ENCODE peak calls at places on chromosomes 7 and 10, in six cellular contexts. T is NCI-H460, S is breast epithelium, Q is AG04449, B is AG09309, X is NCI-H774. V is an unnamed sample.
A peak's percentile ranks its signal among the peaks of the same experiment; 100 is the strongest.

GRCh38 chr10:92432596-92432995 is 141.3 kb downstream of the IDE start:
- DNase-seq in T (no peak), S (no peak), Q (no peak), B (no peak), X (no peak), V (no peak)

GRCh38 chr10:130621231-130621775 is 485.1 kb downstream of the GLRX3 start:
- DNase-seq in T (no peak), S (no peak), Q (no peak), B (no peak), X (no peak), V (no peak)

GRCh38 chr10:49734676-49735075 is 27.4 kb downstream of the OGDHL start:
- DNase-seq in T (no peak), S (peak; percentile 6), Q (no peak), B (no peak), X (no peak), V (no peak)

GRCh38 chr7:101553771-101554445 is 75.2 kb downstream of the MYL10 start:
- DNase-seq in T (no peak), S (no peak), Q (no peak), B (no peak), X (no peak), V (no peak)

GRCh38 chr10:118522791-118523498 is 72.5 kb downstream of the PRLHR start:
- DNase-seq in T (no peak), S (peak; percentile 33), Q (no peak), B (no peak), X (no peak), V (no peak)

GRCh38 chr7:88758355-88759215 is 915 bp upstream of the ZNF804B start:
- DNase-seq in T (peak; percentile 15), S (no peak), Q (no peak), B (no peak), X (no peak), V (no peak)

GRCh38 chr7:134355925-134356324 is 39.2 kb upstream of the SLC35B4 start:
- DNase-seq in T (no peak), S (peak; percentile 81), Q (no peak), B (peak; percentile 21), X (no peak), V (no peak)

GRCh38 chr10:80501381-80501912 is 36.3 kb upstream of the SH2D4B start:
- DNase-seq in T (no peak), S (no peak), Q (no peak), B (no peak), X (no peak), V (no peak)

GRCh38 chr10:102802920-102803534 is 34.2 kb downstream of the CYP17A1 start:
- DNase-seq in T (no peak), S (no peak), Q (peak; percentile 91), B (peak; percentile 82), X (no peak), V (peak; percentile 92)

GRCh38 chr10:123494409-123494808 is 171.7 kb upstream of the GPR26 start:
- DNase-seq in T (no peak), S (no peak), Q (no peak), B (no peak), X (no peak), V (no peak)

GRCh38 chr7:14855033-14855794 is 47.3 kb downstream of the DGKB start:
- DNase-seq in T (no peak), S (no peak), Q (no peak), B (no peak), X (no peak), V (no peak)

GRCh38 chr7:128838109-128838779 is 8.0 kb downstream of the FLNC start:
- DNase-seq in T (no peak), S (no peak), Q (no peak), B (no peak), X (no peak), V (no peak)

GRCh38 chr7:75966209-75966961 is 28.0 kb downstream of the TMEM120A start:
- DNase-seq in T (no peak), S (peak; percentile 35), Q (no peak), B (no peak), X (peak; percentile 47), V (peak; percentile 43)

GRCh38 chr7:143104759-143105158 is 27.1 kb upstream of the PIP start:
- DNase-seq in T (no peak), S (no peak), Q (no peak), B (no peak), X (no peak), V (no peak)

GRCh38 chr7:47103498-47104205 is 478.3 kb downstream of the TNS3 start:
- DNase-seq in T (no peak), S (no peak), Q (no peak), B (no peak), X (no peak), V (no peak)

GRCh38 chr10:48656928-48657327 is 27.7 kb upstream of the WDFY4 start:
- DNase-seq in T (no peak), S (no peak), Q (no peak), B (no peak), X (no peak), V (no peak)

GRCh38 chr7:17546206-17546998 is 247.9 kb downstream of the AHR start:
- DNase-seq in T (no peak), S (no peak), Q (no peak), B (no peak), X (no peak), V (peak; percentile 91)

GRCh38 chr10:128268015-128268722 is 141.9 kb upstream of the MKI67 start:
- DNase-seq in T (peak; percentile 40), S (no peak), Q (no peak), B (no peak), X (no peak), V (no peak)

GRCh38 chr7:144397086-144397485 is 6.4 kb downstream of the NOBOX start:
- DNase-seq in T (no peak), S (no peak), Q (no peak), B (no peak), X (no peak), V (no peak)

GRCh38 chr10:4121531-4122380 is 336.7 kb upstream of the KLF6 start:
- DNase-seq in T (no peak), S (no peak), Q (no peak), B (no peak), X (no peak), V (no peak)

GRCh38 chr10:6052247-6053221 is 9.6 kb downstream of the IL2RA start:
- DNase-seq in T (no peak), S (peak; percentile 38), Q (no peak), B (no peak), X (no peak), V (no peak)

GRCh38 chr7:26508481-26508880 is 216.8 kb downstream of the SNX10 start:
- DNase-seq in T (no peak), S (no peak), Q (no peak), B (no peak), X (peak; percentile 76), V (no peak)

GRCh38 chr7:4042402-4042801 is 639.7 kb upstream of the FOXK1 start:
- DNase-seq in T (no peak), S (no peak), Q (no peak), B (no peak), X (peak; percentile 47), V (no peak)

GRCh38 chr10:6583447-6583846 is 3.4 kb upstream of the PRKCQ start:
- DNase-seq in T (no peak), S (no peak), Q (no peak), B (no peak), X (no peak), V (no peak)

GRCh38 chr10:43354879-43355380 is 16.5 kb upstream of the FXYD4 start:
- DNase-seq in T (no peak), S (no peak), Q (no peak), B (no peak), X (no peak), V (no peak)

GRCh38 chr7:127392182-127392565 is 334 bp downstream of the ZNF800 start:
- DNase-seq in T (peak; percentile 31), S (peak; percentile 22), Q (no peak), B (peak; percentile 11), X (peak; percentile 35), V (no peak)

GRCh38 chr7:128383781-128384180 is 22.3 kb upstream of the PRRT4 start:
- DNase-seq in T (no peak), S (no peak), Q (no peak), B (no peak), X (no peak), V (no peak)

GRCh38 chr10:82558208-82558607 is 683.2 kb downstream of the NRG3 start:
- DNase-seq in T (no peak), S (no peak), Q (no peak), B (no peak), X (no peak), V (no peak)